ENCODE peak calls at places on chromosomes 5 and 9, in seven cellular contexts. D is A549, C is heart right ventricle, K is ovary, E is cardiac fibroblast, V is upper lobe of right lung, H is dorsolateral prefrontal cortex. M is an unnamed sample.

GRCh38 chr5:43661102-43661501 is 58.1 kb downstream of the NNT start:
- DNase-seq in K (no peak), H (no peak), E (peak), V (no peak), C (peak), D (no peak), M (peak)

GRCh38 chr5:72244862-72245371 is 75.1 kb downstream of the MRPS27 start:
- DNase-seq in H (no peak), E (peak), K (no peak), D (peak), C (peak), V (no peak), M (peak)

GRCh38 chr5:138096363-138096762 is 12.5 kb downstream of the WNT8A start:
- DNase-seq in K (no peak), C (no peak), D (no peak), H (no peak), V (no peak), E (no peak), M (no peak)

GRCh38 chr5:119329701-119330100 is 26.1 kb upstream of the TNFAIP8 start:
- DNase-seq in C (no peak), K (no peak), H (no peak), E (no peak), D (no peak), V (no peak), M (no peak)

GRCh38 chr5:169610606-169611005 is 26.5 kb upstream of the DOCK2 start:
- DNase-seq in C (no peak), E (peak), K (no peak), H (no peak), D (no peak), V (no peak), M (no peak)

GRCh38 chr9:133769511-133770075 is 31.4 kb upstream of the SARDH start:
- DNase-seq in H (no peak), C (peak), K (peak), E (no peak), D (no peak), V (peak), M (no peak)

GRCh38 chr5:64147849-64148441 is 17.7 kb upstream of the RNF180 start:
- DNase-seq in H (peak), C (peak), D (peak), K (peak), E (peak), V (peak), M (peak)

GRCh38 chr5:77181596-77182304 is 28.7 kb upstream of the PDE8B start:
- DNase-seq in D (no peak), K (no peak), E (no peak), V (no peak), C (no peak), H (no peak), M (no peak)

GRCh38 chr5:56490971-56491468 is 257.9 kb upstream of the ANKRD55 start:
- DNase-seq in D (no peak), V (peak), C (no peak), K (no peak), H (no peak), E (no peak), M (no peak)

GRCh38 chr9:109780453-109781033 is 545 bp downstream of the PALM2AKAP2 start:
- DNase-seq in C (no peak), E (peak), K (no peak), H (no peak), V (no peak), D (no peak), M (peak)

GRCh38 chr5:153661897-153662296 is 171.4 kb downstream of the GRIA1 start:
- DNase-seq in C (no peak), E (no peak), H (no peak), D (no peak), V (no peak), K (no peak), M (no peak)

GRCh38 chr9:121399883-121400607 is 30.0 kb upstream of the STOM start:
- DNase-seq in E (peak), C (peak), K (no peak), D (peak), V (no peak), H (no peak), M (peak)

GRCh38 chr9:78539904-78540303 is 243.0 kb downstream of the PSAT1 start:
- DNase-seq in C (no peak), E (peak), V (no peak), D (no peak), K (no peak), H (no peak), M (peak)

GRCh38 chr5:140041492-140042421 is 1.3 kb downstream of the NRG2 start:
- DNase-seq in H (peak), V (peak), K (peak), E (peak), C (peak), D (peak), M (peak)

GRCh38 chr9:76926846-76927245 is 20.9 kb upstream of the PRUNE2 start:
- DNase-seq in V (no peak), K (no peak), D (no peak), E (no peak), H (no peak), C (no peak), M (no peak)

GRCh38 chr5:1364211-1364610 is 19.3 kb upstream of the CLPTM1L start:
- DNase-seq in E (no peak), H (no peak), K (no peak), C (no peak), D (no peak), V (no peak), M (no peak)

GRCh38 chr9:136354592-136355085 is 8.9 kb downstream of the DNLZ start:
- DNase-seq in H (no peak), K (no peak), V (no peak), D (peak), E (peak), C (peak), M (no peak)

GRCh38 chr5:55645304-55645703 is 66.8 kb downstream of the SLC38A9 start:
- DNase-seq in E (peak), D (no peak), V (no peak), H (no peak), C (no peak), K (no peak), M (peak)

GRCh38 chr9:94821098-94821930 is 94.8 kb downstream of the AOPEP start:
- DNase-seq in E (no peak), D (no peak), C (no peak), K (no peak), V (no peak), H (no peak), M (no peak)

GRCh38 chr5:127876384-127876783 is 173.2 kb downstream of the CCDC192 start:
- DNase-seq in E (no peak), K (no peak), D (no peak), C (no peak), V (no peak), H (no peak), M (no peak)

GRCh38 chr9:13279284-13280162 is at the start of gene MPDZ:
- DNase-seq in D (peak), C (peak), H (peak), K (peak), V (peak), E (peak), M (peak)

GRCh38 chr5:96924016-96924443 is 11.8 kb upstream of the LNPEP start:
- DNase-seq in D (no peak), H (no peak), C (peak), V (no peak), E (no peak), K (no peak), M (no peak)

GRCh38 chr9:88418715-88419540 is 30.7 kb downstream of the SPIN1 start:
- DNase-seq in H (no peak), E (peak), C (no peak), D (no peak), V (no peak), K (no peak), M (peak)

GRCh38 chr5:133925866-133926488 is 42.4 kb downstream of the C5orf15 start:
- DNase-seq in H (no peak), E (peak), D (no peak), K (no peak), C (no peak), V (no peak), M (no peak)

GRCh38 chr9:77764894-77765780 is 117.0 kb upstream of the GNA14 start:
- DNase-seq in E (peak), C (no peak), V (no peak), D (no peak), H (no peak), K (no peak), M (peak)

GRCh38 chr9:109975574-109976327 is 195.8 kb downstream of the PALM2AKAP2 start:
- DNase-seq in D (no peak), C (no peak), H (no peak), V (no peak), E (peak), K (no peak), M (peak)

GRCh38 chr5:111278824-111279504 is 54.8 kb downstream of the CAMK4 start:
- DNase-seq in K (peak), C (peak), H (peak), D (peak), V (peak), E (peak), M (peak)

GRCh38 chr5:126354012-126354856 is 69.0 kb upstream of the GRAMD2B start:
- DNase-seq in D (peak), K (no peak), V (no peak), E (peak), H (no peak), C (no peak), M (peak)

GRCh38 chr9:36470891-36471290 is 70.8 kb upstream of the RNF38 start:
- DNase-seq in H (no peak), E (peak), C (peak), D (no peak), K (peak), V (peak), M (peak)

GRCh38 chr5:23412011-23412410 is 95.4 kb upstream of the PRDM9 start:
- DNase-seq in K (no peak), V (no peak), D (no peak), E (peak), C (no peak), H (no peak), M (peak)

GRCh38 chr9:72145093-72145492 is 4.1 kb upstream of the GDA start:
- DNase-seq in D (no peak), V (no peak), E (no peak), K (no peak), H (no peak), C (no peak), M (no peak)

GRCh38 chr5:3359642-3360041 is 236.0 kb upstream of the IRX1 start:
- DNase-seq in D (no peak), V (no peak), H (no peak), C (no peak), K (no peak), E (no peak), M (no peak)

GRCh38 chr9:120640380-120640779 is 60.4 kb upstream of the CDK5RAP2 start:
- DNase-seq in K (no peak), D (no peak), V (no peak), E (no peak), C (no peak), H (no peak), M (no peak)

GRCh38 chr9:14119694-14120514 is 194.0 kb downstream of the NFIB start:
- DNase-seq in E (peak), H (no peak), D (no peak), K (no peak), V (no peak), C (no peak), M (peak)

GRCh38 chr9:33165263-33166151 is 1.6 kb downstream of the B4GALT1 start:
- DNase-seq in K (peak), E (peak), H (no peak), V (no peak), C (peak), D (peak), M (peak)

GRCh38 chr9:38362912-38363588 is 29.5 kb upstream of the ALDH1B1 start:
- DNase-seq in K (peak), C (peak), V (no peak), H (no peak), E (peak), D (peak), M (peak)

GRCh38 chr9:79166005-79166404 is 405.8 kb upstream of the TLE4 start:
- DNase-seq in H (no peak), K (no peak), V (no peak), D (no peak), E (peak), C (no peak), M (peak)

GRCh38 chr5:5598547-5599113 is 176.2 kb downstream of the ICE1 start:
- DNase-seq in D (no peak), H (no peak), V (no peak), E (no peak), C (no peak), K (no peak), M (no peak)
- H3K4me3 ChIP-seq in D (no peak), H (no peak), V (no peak), E (no peak), C (no peak), K (no peak), M (no peak)

GRCh38 chr9:127346584-127346983 is 50.4 kb upstream of the SLC2A8 start:
- DNase-seq in C (no peak), E (no peak), H (no peak), K (no peak), D (no peak), V (no peak), M (no peak)
- TF ChIP-seq CTCF in C (peak), E (peak), H (no peak), K (no peak), D (no peak), V (no peak), M (peak)

GRCh38 chr9:86639899-86640379 is 285.7 kb upstream of the TUT7 start:
- DNase-seq in H (no peak), V (no peak), D (no peak), C (no peak), E (no peak), K (no peak), M (no peak)
- H3K4me3 ChIP-seq in H (no peak), V (no peak), D (no peak), C (no peak), E (no peak), K (no peak), M (no peak)

GRCh38 chr5:80487444-80487828 is 464 bp upstream of the FAM151B start:
- DNase-seq in K (peak), D (no peak), H (no peak), C (no peak), E (no peak), V (no peak), M (no peak)

GRCh38 chr5:80483636-80484232 is 4.2 kb upstream of the FAM151B start:
- DNase-seq in V (no peak), K (no peak), D (no peak), H (no peak), C (no peak), E (no peak), M (no peak)

GRCh38 chr5:80492741-80493140 is 4.8 kb downstream of the FAM151B start:
- DNase-seq in K (no peak), D (no peak), C (no peak), V (no peak), H (no peak), E (no peak), M (no peak)

GRCh38 chr5:80491296-80491695 is 3.4 kb downstream of the FAM151B start:
- DNase-seq in D (no peak), H (no peak), E (no peak), C (no peak), V (no peak), K (no peak), M (no peak)

DNA sequence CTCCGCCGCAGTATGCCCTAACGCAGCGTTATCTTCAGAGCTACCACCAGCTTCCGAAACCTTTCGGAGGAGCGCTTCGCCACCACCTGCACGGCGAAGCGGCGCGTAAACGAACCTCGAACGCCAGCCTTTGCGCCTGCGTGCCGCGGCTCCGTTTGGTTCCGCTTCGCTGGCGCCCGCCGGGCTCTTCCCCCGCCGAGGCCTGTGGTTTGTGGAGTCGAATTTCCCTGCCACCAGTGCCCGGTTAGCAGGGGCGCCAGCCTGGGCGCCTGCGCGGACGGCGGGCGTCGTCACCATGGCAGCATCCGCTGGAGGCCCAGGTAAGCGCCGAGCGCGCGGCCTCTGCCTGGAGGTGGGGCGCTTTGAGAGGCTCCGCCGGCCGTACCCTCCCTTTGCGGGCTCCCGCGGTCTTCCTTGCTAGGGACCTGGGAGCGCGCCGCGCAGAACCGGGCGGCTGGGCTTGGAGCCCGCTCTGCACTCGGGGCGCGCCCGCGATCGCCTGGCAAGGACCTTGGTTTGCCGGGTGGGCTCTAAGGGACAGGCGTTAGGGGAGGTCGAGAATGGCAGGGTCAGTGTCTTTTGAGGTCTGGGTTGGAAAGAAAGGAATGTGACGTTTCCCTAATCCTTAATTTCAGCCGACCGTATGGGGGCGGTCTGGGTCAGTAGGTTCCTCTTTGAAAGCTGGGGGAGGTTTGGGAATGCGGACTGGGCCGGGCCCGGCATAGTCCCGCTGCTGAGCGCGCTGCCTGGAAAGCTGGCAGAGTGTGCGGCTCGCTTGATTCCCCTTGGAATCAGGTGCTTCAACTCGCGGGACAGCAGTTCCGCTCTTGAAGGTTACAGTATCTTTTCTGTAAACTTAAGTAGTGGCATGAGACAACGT is at the start of gene FAM151B:
- DNase-seq in D (peak), C (peak), V (peak), E (peak), K (peak), H (peak), M (peak)
- TF ChIP-seq CTCF in D (peak), C (peak), V (peak), E (peak), K (no peak), H (peak), M (peak)

DNA sequence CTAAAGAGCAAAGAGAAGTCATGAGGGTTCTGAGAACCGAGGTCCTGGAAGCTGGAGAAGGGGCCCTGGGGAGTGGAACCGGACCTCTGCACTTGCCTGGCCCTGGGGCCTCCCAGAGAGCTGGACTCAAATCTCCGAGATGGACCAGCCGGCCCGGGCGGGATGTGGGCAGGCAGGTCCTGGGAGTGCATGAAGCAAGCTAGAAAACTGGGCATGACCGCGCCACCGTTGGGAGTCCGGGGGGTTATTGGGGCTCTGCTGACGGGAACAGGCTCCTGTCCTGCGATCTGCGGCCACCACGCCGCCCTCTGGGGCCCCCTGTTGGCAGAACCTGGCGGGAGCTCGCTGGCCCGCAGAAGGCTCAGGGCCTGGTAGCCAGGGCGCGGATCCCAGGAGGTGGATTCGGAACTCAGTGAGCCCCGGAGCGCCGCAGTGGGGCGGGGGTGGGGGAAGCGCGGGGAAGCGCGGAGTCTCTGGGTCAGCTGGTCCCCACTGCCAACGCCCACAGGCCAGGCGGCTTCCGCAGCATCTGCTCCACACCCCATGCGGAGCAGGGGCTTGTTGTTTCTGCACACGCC is 150.6 kb downstream of the ERCC6L2 start:
- DNase-seq in H (no peak), D (no peak), C (no peak), E (no peak), K (no peak), V (peak), M (no peak)
- H3K4me3 ChIP-seq in H (no peak), D (no peak), C (no peak), E (no peak), K (no peak), V (no peak), M (no peak)

GRCh38 chr9:18017136-18017535 is 438.3 kb downstream of the SH3GL2 start:
- DNase-seq in C (no peak), V (no peak), D (no peak), E (no peak), H (no peak), K (no peak), M (no peak)
- TF ChIP-seq CTCF in C (no peak), V (no peak), D (no peak), E (no peak), H (no peak), K (no peak), M (no peak)

M was measured in fibroblast of mammary gland.